ENCODE peak calls at places on chromosomes 2 and 18, in nine cellular contexts. One of them, this sample, is unnamed.

GRCh38 chr2:101359436-101359835 is 27.9 kb downstream of the CREG2 start:
- DNase-seq in astrocyte: no peak
- DNase-seq in RWPE1: no peak
- DNase-seq in brain pericyte: no peak
- DNase-seq in M059J: no peak
- DNase-seq in amniotic epithelial cell: no peak
- DNase-seq in kidney glomerular epithelial cell: no peak
- DNase-seq in nucleus accumbens: no peak
- DNase-seq in kidney tubule cell: no peak
- DNase-seq in this sample: no peak

GRCh38 chr2:220940646-220941045 is 631.5 kb downstream of the EPHA4 start:
- DNase-seq in astrocyte: no peak
- DNase-seq in RWPE1: no peak
- DNase-seq in brain pericyte: no peak
- DNase-seq in M059J: no peak
- DNase-seq in amniotic epithelial cell: no peak
- DNase-seq in kidney glomerular epithelial cell: no peak
- DNase-seq in nucleus accumbens: no peak
- DNase-seq in kidney tubule cell: no peak
- DNase-seq in this sample: no peak

GRCh38 chr2:104125096-104125495 is 728.8 kb upstream of the POU3F3 start:
- DNase-seq in astrocyte: no peak
- DNase-seq in RWPE1: no peak
- DNase-seq in brain pericyte: no peak
- DNase-seq in M059J: no peak
- DNase-seq in amniotic epithelial cell: no peak
- DNase-seq in kidney glomerular epithelial cell: no peak
- DNase-seq in nucleus accumbens: no peak
- DNase-seq in kidney tubule cell: no peak
- DNase-seq in this sample: no peak

GRCh38 chr2:219836647-219837177 is 209.3 kb downstream of the SLC4A3 start:
- DNase-seq in astrocyte: no peak
- DNase-seq in RWPE1: peak
- DNase-seq in brain pericyte: no peak
- DNase-seq in M059J: peak
- DNase-seq in amniotic epithelial cell: peak
- DNase-seq in kidney glomerular epithelial cell: no peak
- DNase-seq in nucleus accumbens: no peak
- DNase-seq in kidney tubule cell: peak
- DNase-seq in this sample: no peak

GRCh38 chr2:904243-905024 is 46.2 kb upstream of the SNTG2 start:
- DNase-seq in astrocyte: no peak
- DNase-seq in RWPE1: no peak
- DNase-seq in brain pericyte: no peak
- DNase-seq in M059J: no peak
- DNase-seq in amniotic epithelial cell: no peak
- DNase-seq in kidney glomerular epithelial cell: no peak
- DNase-seq in nucleus accumbens: no peak
- DNase-seq in kidney tubule cell: no peak
- DNase-seq in this sample: no peak

GRCh38 chr2:188042412-188042811 is 249.3 kb upstream of the GULP1 start:
- DNase-seq in astrocyte: peak
- DNase-seq in RWPE1: no peak
- DNase-seq in brain pericyte: no peak
- DNase-seq in M059J: peak
- DNase-seq in amniotic epithelial cell: peak
- DNase-seq in kidney glomerular epithelial cell: peak
- DNase-seq in nucleus accumbens: no peak
- DNase-seq in kidney tubule cell: peak
- DNase-seq in this sample: peak

GRCh38 chr2:143177081-143177786 is 48.0 kb downstream of the ARHGAP15 start:
- DNase-seq in astrocyte: no peak
- DNase-seq in RWPE1: no peak
- DNase-seq in brain pericyte: no peak
- DNase-seq in M059J: peak
- DNase-seq in amniotic epithelial cell: no peak
- DNase-seq in kidney glomerular epithelial cell: no peak
- DNase-seq in nucleus accumbens: no peak
- DNase-seq in kidney tubule cell: peak
- DNase-seq in this sample: no peak

GRCh38 chr2:223108376-223109100 is 56.5 kb downstream of the KCNE4 start:
- DNase-seq in astrocyte: no peak
- DNase-seq in RWPE1: no peak
- DNase-seq in brain pericyte: no peak
- DNase-seq in M059J: peak
- DNase-seq in amniotic epithelial cell: peak
- DNase-seq in kidney glomerular epithelial cell: no peak
- DNase-seq in nucleus accumbens: no peak
- DNase-seq in kidney tubule cell: peak
- DNase-seq in this sample: no peak

GRCh38 chr2:232635820-232636219 is 2.4 kb downstream of the EFHD1 start:
- DNase-seq in astrocyte: no peak
- DNase-seq in RWPE1: no peak
- DNase-seq in brain pericyte: no peak
- DNase-seq in M059J: no peak
- DNase-seq in amniotic epithelial cell: no peak
- DNase-seq in kidney glomerular epithelial cell: no peak
- DNase-seq in nucleus accumbens: no peak
- DNase-seq in kidney tubule cell: no peak
- DNase-seq in this sample: no peak

GRCh38 chr2:98457045-98457696 is 12.5 kb downstream of the INPP4A start:
- DNase-seq in astrocyte: peak
- DNase-seq in RWPE1: peak
- DNase-seq in brain pericyte: no peak
- DNase-seq in M059J: peak
- DNase-seq in amniotic epithelial cell: peak
- DNase-seq in kidney glomerular epithelial cell: peak
- DNase-seq in nucleus accumbens: no peak
- DNase-seq in kidney tubule cell: peak
- DNase-seq in this sample: peak

GRCh38 chr18:35635171-35635570 is 53.6 kb downstream of the GALNT1 start:
- DNase-seq in astrocyte: peak
- DNase-seq in RWPE1: peak
- DNase-seq in brain pericyte: no peak
- DNase-seq in M059J: peak
- DNase-seq in amniotic epithelial cell: peak
- DNase-seq in kidney glomerular epithelial cell: peak
- DNase-seq in nucleus accumbens: no peak
- DNase-seq in kidney tubule cell: peak
- DNase-seq in this sample: peak

GRCh38 chr2:155356250-155356649 is 657.8 kb downstream of the KCNJ3 start:
- DNase-seq in astrocyte: no peak
- DNase-seq in RWPE1: no peak
- DNase-seq in brain pericyte: no peak
- DNase-seq in M059J: no peak
- DNase-seq in amniotic epithelial cell: no peak
- DNase-seq in kidney glomerular epithelial cell: no peak
- DNase-seq in nucleus accumbens: no peak
- DNase-seq in kidney tubule cell: no peak
- DNase-seq in this sample: no peak

GRCh38 chr2:168614291-168615018 is 158.4 kb downstream of the CERS6 start:
- DNase-seq in astrocyte: no peak
- DNase-seq in RWPE1: peak
- DNase-seq in brain pericyte: no peak
- DNase-seq in M059J: no peak
- DNase-seq in amniotic epithelial cell: no peak
- DNase-seq in kidney glomerular epithelial cell: no peak
- DNase-seq in nucleus accumbens: no peak
- DNase-seq in kidney tubule cell: no peak
- DNase-seq in this sample: no peak

GRCh38 chr2:64141711-64142405 is 2.4 kb downstream of the PELI1 start:
- DNase-seq in astrocyte: peak
- DNase-seq in RWPE1: no peak
- DNase-seq in brain pericyte: no peak
- DNase-seq in M059J: no peak
- DNase-seq in amniotic epithelial cell: peak
- DNase-seq in kidney glomerular epithelial cell: peak
- DNase-seq in nucleus accumbens: no peak
- DNase-seq in kidney tubule cell: peak
- DNase-seq in this sample: no peak

GRCh38 chr2:147424766-147425165 is 420.1 kb upstream of the ACVR2A start:
- DNase-seq in astrocyte: peak
- DNase-seq in RWPE1: no peak
- DNase-seq in brain pericyte: no peak
- DNase-seq in M059J: no peak
- DNase-seq in amniotic epithelial cell: no peak
- DNase-seq in kidney glomerular epithelial cell: peak
- DNase-seq in nucleus accumbens: no peak
- DNase-seq in kidney tubule cell: peak
- DNase-seq in this sample: no peak

GRCh38 chr2:120912101-120912985 is 176.7 kb downstream of the GLI2 start:
- DNase-seq in astrocyte: no peak
- DNase-seq in RWPE1: peak
- DNase-seq in brain pericyte: no peak
- DNase-seq in M059J: no peak
- DNase-seq in amniotic epithelial cell: peak
- DNase-seq in kidney glomerular epithelial cell: peak
- DNase-seq in nucleus accumbens: no peak
- DNase-seq in kidney tubule cell: no peak
- DNase-seq in this sample: no peak

GRCh38 chr18:48942086-48942485 is 8.7 kb downstream of the SMAD7 start:
- DNase-seq in astrocyte: no peak
- DNase-seq in RWPE1: no peak
- DNase-seq in brain pericyte: no peak
- DNase-seq in M059J: no peak
- DNase-seq in amniotic epithelial cell: no peak
- DNase-seq in kidney glomerular epithelial cell: no peak
- DNase-seq in nucleus accumbens: no peak
- DNase-seq in kidney tubule cell: no peak
- DNase-seq in this sample: no peak

GRCh38 chr2:239942871-239943311 is 82.3 kb downstream of the NDUFA10 start:
- DNase-seq in astrocyte: no peak
- DNase-seq in RWPE1: no peak
- DNase-seq in brain pericyte: no peak
- DNase-seq in M059J: no peak
- DNase-seq in amniotic epithelial cell: no peak
- DNase-seq in kidney glomerular epithelial cell: no peak
- DNase-seq in nucleus accumbens: no peak
- DNase-seq in kidney tubule cell: no peak
- DNase-seq in this sample: no peak

GRCh38 chr2:75428060-75428459 is 132.7 kb downstream of the EVA1A start:
- DNase-seq in astrocyte: no peak
- DNase-seq in RWPE1: peak
- DNase-seq in brain pericyte: no peak
- DNase-seq in M059J: no peak
- DNase-seq in amniotic epithelial cell: peak
- DNase-seq in kidney glomerular epithelial cell: no peak
- DNase-seq in nucleus accumbens: no peak
- DNase-seq in kidney tubule cell: no peak
- DNase-seq in this sample: no peak

GRCh38 chr2:158717366-158718195 is 77.5 kb upstream of the DAPL1 start:
- DNase-seq in astrocyte: no peak
- DNase-seq in RWPE1: no peak
- DNase-seq in brain pericyte: no peak
- DNase-seq in M059J: no peak
- DNase-seq in amniotic epithelial cell: no peak
- DNase-seq in kidney glomerular epithelial cell: no peak
- DNase-seq in nucleus accumbens: no peak
- DNase-seq in kidney tubule cell: no peak
- DNase-seq in this sample: no peak

GRCh38 chr2:171432969-171433762 is 624 bp downstream of the METTL8 start:
- DNase-seq in astrocyte: no peak
- DNase-seq in RWPE1: peak
- DNase-seq in brain pericyte: no peak
- DNase-seq in M059J: no peak
- DNase-seq in amniotic epithelial cell: peak
- DNase-seq in kidney glomerular epithelial cell: peak
- DNase-seq in nucleus accumbens: no peak
- DNase-seq in kidney tubule cell: peak
- DNase-seq in this sample: peak

GRCh38 chr2:175180701-175181103 is 808 bp downstream of the ATP5MC3 start:
- DNase-seq in astrocyte: peak
- DNase-seq in RWPE1: peak
- DNase-seq in brain pericyte: no peak
- DNase-seq in M059J: peak
- DNase-seq in amniotic epithelial cell: peak
- DNase-seq in kidney glomerular epithelial cell: peak
- DNase-seq in nucleus accumbens: peak
- DNase-seq in kidney tubule cell: peak
- DNase-seq in this sample: peak

GRCh38 chr2:219228745-219229374 is 576 bp downstream of the ATG9A start:
- DNase-seq in astrocyte: no peak
- DNase-seq in RWPE1: no peak
- DNase-seq in brain pericyte: no peak
- DNase-seq in M059J: no peak
- DNase-seq in amniotic epithelial cell: no peak
- DNase-seq in kidney glomerular epithelial cell: no peak
- DNase-seq in nucleus accumbens: no peak
- DNase-seq in kidney tubule cell: no peak
- DNase-seq in this sample: no peak

GRCh38 chr2:112047537-112048235 is 7.4 kb upstream of the TMEM87B start:
- DNase-seq in astrocyte: no peak
- DNase-seq in RWPE1: no peak
- DNase-seq in brain pericyte: no peak
- DNase-seq in M059J: no peak
- DNase-seq in amniotic epithelial cell: peak
- DNase-seq in kidney glomerular epithelial cell: no peak
- DNase-seq in nucleus accumbens: no peak
- DNase-seq in kidney tubule cell: no peak
- DNase-seq in this sample: no peak

GRCh38 chr2:207334631-207335371 is 169.1 kb upstream of the KLF7 start:
- DNase-seq in astrocyte: peak
- DNase-seq in RWPE1: peak
- DNase-seq in brain pericyte: peak
- DNase-seq in M059J: peak
- DNase-seq in amniotic epithelial cell: peak
- DNase-seq in kidney glomerular epithelial cell: peak
- DNase-seq in nucleus accumbens: no peak
- DNase-seq in kidney tubule cell: peak
- DNase-seq in this sample: peak

GRCh38 chr2:106638043-106638442 is 150.9 kb downstream of the CD8B2 start:
- DNase-seq in astrocyte: no peak
- DNase-seq in RWPE1: peak
- DNase-seq in brain pericyte: no peak
- DNase-seq in M059J: peak
- DNase-seq in amniotic epithelial cell: peak
- DNase-seq in kidney glomerular epithelial cell: peak
- DNase-seq in nucleus accumbens: no peak
- DNase-seq in kidney tubule cell: peak
- DNase-seq in this sample: no peak

GRCh38 chr2:62524293-62524941 is 18.4 kb upstream of the TMEM17 start:
- DNase-seq in astrocyte: no peak
- DNase-seq in RWPE1: no peak
- DNase-seq in brain pericyte: no peak
- DNase-seq in M059J: no peak
- DNase-seq in amniotic epithelial cell: no peak
- DNase-seq in kidney glomerular epithelial cell: no peak
- DNase-seq in nucleus accumbens: no peak
- DNase-seq in kidney tubule cell: no peak
- DNase-seq in this sample: no peak

GRCh38 chr18:42038936-42039335 is 83.9 kb downstream of the PIK3C3 start:
- DNase-seq in astrocyte: peak
- DNase-seq in RWPE1: peak
- DNase-seq in brain pericyte: no peak
- DNase-seq in M059J: peak
- DNase-seq in amniotic epithelial cell: peak
- DNase-seq in kidney glomerular epithelial cell: peak
- DNase-seq in nucleus accumbens: no peak
- DNase-seq in kidney tubule cell: peak
- DNase-seq in this sample: peak

GRCh38 chr2:112148477-112148876 is 10.3 kb downstream of the FBLN7 start:
- DNase-seq in astrocyte: no peak
- DNase-seq in RWPE1: no peak
- DNase-seq in brain pericyte: no peak
- DNase-seq in M059J: no peak
- DNase-seq in amniotic epithelial cell: no peak
- DNase-seq in kidney glomerular epithelial cell: no peak
- DNase-seq in nucleus accumbens: no peak
- DNase-seq in kidney tubule cell: no peak
- DNase-seq in this sample: no peak

GRCh38 chr2:89818873-89819272 is 1127.4 kb downstream of the RPIA start:
- DNase-seq in astrocyte: no peak
- DNase-seq in RWPE1: no peak
- DNase-seq in brain pericyte: no peak
- DNase-seq in M059J: no peak
- DNase-seq in amniotic epithelial cell: no peak
- DNase-seq in kidney glomerular epithelial cell: no peak
- DNase-seq in nucleus accumbens: no peak
- DNase-seq in kidney tubule cell: no peak
- DNase-seq in this sample: no peak

GRCh38 chr18:67318651-67319050 is 197.9 kb downstream of the DSEL start:
- DNase-seq in astrocyte: peak
- DNase-seq in RWPE1: no peak
- DNase-seq in brain pericyte: no peak
- DNase-seq in M059J: peak
- DNase-seq in amniotic epithelial cell: no peak
- DNase-seq in kidney glomerular epithelial cell: no peak
- DNase-seq in nucleus accumbens: no peak
- DNase-seq in kidney tubule cell: no peak
- DNase-seq in this sample: no peak